ENCODE peak calls at places on chromosomes 2 and 18, in four cellular contexts. L, Q, N and T are unnamed samples.

GRCh38 chr2:48474599-48475298 is 55.2 kb upstream of the STON1 start:
- DNase-seq in Q (peak), L (peak), N (peak), T (no peak)

GRCh38 chr2:83368916-83369315 is 1090.2 kb downstream of the SUCLG1 start:
- DNase-seq in N (no peak), L (peak), Q (no peak), T (no peak)

GRCh38 chr18:22556271-22556990 is 138.7 kb upstream of the CTAGE1 start:
- DNase-seq in L (no peak), N (peak), Q (peak), T (no peak)

GRCh38 chr2:35688298-35688697 is 667.3 kb upstream of the CRIM1 start:
- DNase-seq in N (no peak), Q (no peak), L (no peak), T (no peak)

GRCh38 chr2:128346291-128346690 is 27.6 kb upstream of the HS6ST1 start:
- DNase-seq in Q (no peak), N (no peak), L (no peak), T (no peak)

GRCh38 chr2:29719626-29720025 is 201.8 kb downstream of the ALK start:
- DNase-seq in N (no peak), L (no peak), Q (no peak), T (no peak)

GRCh38 chr18:10139783-10140410 is 226.1 kb downstream of the VAPA start:
- DNase-seq in Q (peak), L (peak), N (no peak), T (peak)

GRCh38 chr2:97871096-97871780 is 124.5 kb downstream of the TMEM131 start:
- DNase-seq in L (peak), N (peak), Q (peak), T (peak)

GRCh38 chr2:138113871-138114525 is 149.7 kb downstream of the HNMT start:
- DNase-seq in Q (no peak), N (peak), L (no peak), T (no peak)

GRCh38 chr2:9300829-9301453 is 94.3 kb downstream of the ASAP2 start:
- DNase-seq in Q (no peak), N (peak), L (no peak), T (peak)

GRCh38 chr2:134246154-134246874 is 7.6 kb upstream of the MGAT5 start:
- DNase-seq in Q (no peak), L (no peak), N (no peak), T (no peak)

GRCh38 chr2:95024960-95025405 is 525 bp upstream of the MAL start:
- DNase-seq in N (no peak), Q (no peak), L (no peak), T (no peak)

GRCh38 chr2:226793615-226794014 is 6.0 kb downstream of the IRS1 start:
- DNase-seq in N (peak), L (no peak), Q (peak), T (peak)

GRCh38 chr2:226792155-226792871 is 7.3 kb downstream of the IRS1 start:
- DNase-seq in Q (peak), N (peak), L (peak), T (peak)

GRCh38 chr2:226795281-226796011 is 4.2 kb downstream of the IRS1 start:
- DNase-seq in L (peak), Q (peak), N (no peak), T (peak)

GRCh38 chr2:226794751-226795171 is 4.9 kb downstream of the IRS1 start:
- DNase-seq in N (peak), Q (peak), L (peak), T (peak)

GRCh38 chr2:226794077-226794670 is 5.4 kb downstream of the IRS1 start:
- DNase-seq in L (peak), Q (peak), N (peak), T (peak)
- H3K4me3 ChIP-seq in L (peak), Q (peak), N (peak), T (peak)

DNA sequence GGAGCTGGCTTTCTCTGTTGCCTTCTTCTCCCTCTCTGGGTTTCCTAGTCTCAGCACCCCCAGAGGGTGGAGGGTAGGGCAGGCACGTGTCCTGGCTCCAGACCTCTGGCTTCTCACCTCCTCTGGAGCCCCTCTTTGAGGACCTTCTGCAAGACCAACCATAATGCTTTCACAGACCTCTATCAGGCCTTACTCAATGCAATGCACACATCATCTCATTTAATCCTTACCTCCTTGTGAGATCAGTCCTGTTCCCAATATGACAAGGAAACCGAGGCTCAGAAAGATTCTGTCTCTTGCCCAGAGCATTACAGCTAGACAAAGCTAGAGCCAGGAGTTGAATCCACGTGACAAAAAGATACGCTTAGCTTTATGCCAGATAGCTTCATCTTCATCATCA is 8.2 kb downstream of the ATOH8 start:
- DNase-seq in Q (no peak), N (no peak), L (no peak), T (no peak)
- H3K4me3 ChIP-seq in Q (no peak), N (no peak), L (no peak), T (no peak)

DNA sequence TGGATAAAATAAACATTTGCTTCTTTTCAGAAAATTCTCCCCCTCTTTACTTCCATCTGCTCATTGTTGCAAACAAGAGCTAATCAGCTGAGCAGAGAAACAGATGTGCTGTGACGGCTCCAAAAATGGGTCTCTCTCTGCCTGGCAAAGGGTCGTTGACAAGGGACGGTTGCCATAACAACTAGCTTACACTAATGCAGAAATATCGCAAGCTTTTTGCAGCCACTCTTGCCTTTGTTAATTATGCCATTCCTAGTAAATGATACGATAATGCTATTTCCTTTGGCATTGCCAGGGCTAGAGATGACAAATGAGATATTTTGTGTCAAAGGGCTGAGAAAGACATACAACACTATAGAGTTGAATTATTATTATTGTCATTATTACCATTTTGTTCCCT is 46.7 kb downstream of the MYO3B start:
- DNase-seq in Q (no peak), N (no peak), L (peak), T (no peak)
- H3K4me3 ChIP-seq in Q (no peak), N (no peak), L (no peak), T (no peak)

GRCh38 chr2:109322646-109323045 is 193.6 kb downstream of the SH3RF3 start:
- DNase-seq in Q (no peak), N (no peak), L (no peak), T (no peak)

GRCh38 chr2:109320195-109320935 is 191.4 kb downstream of the SH3RF3 start:
- DNase-seq in Q (no peak), N (no peak), L (no peak), T (no peak)

GRCh38 chr2:109322111-109322510 is 193.1 kb downstream of the SH3RF3 start:
- DNase-seq in N (peak), Q (peak), L (peak), T (peak)

GRCh38 chr2:109318949-109319342 is 189.9 kb downstream of the SH3RF3 start:
- DNase-seq in N (no peak), L (no peak), Q (no peak), T (no peak)

GRCh38 chr2:109321570-109321969 is 192.6 kb downstream of the SH3RF3 start:
- DNase-seq in L (peak), Q (peak), N (peak), T (no peak)
- H3K4me3 ChIP-seq in L (peak), Q (no peak), N (no peak), T (no peak)

DNA sequence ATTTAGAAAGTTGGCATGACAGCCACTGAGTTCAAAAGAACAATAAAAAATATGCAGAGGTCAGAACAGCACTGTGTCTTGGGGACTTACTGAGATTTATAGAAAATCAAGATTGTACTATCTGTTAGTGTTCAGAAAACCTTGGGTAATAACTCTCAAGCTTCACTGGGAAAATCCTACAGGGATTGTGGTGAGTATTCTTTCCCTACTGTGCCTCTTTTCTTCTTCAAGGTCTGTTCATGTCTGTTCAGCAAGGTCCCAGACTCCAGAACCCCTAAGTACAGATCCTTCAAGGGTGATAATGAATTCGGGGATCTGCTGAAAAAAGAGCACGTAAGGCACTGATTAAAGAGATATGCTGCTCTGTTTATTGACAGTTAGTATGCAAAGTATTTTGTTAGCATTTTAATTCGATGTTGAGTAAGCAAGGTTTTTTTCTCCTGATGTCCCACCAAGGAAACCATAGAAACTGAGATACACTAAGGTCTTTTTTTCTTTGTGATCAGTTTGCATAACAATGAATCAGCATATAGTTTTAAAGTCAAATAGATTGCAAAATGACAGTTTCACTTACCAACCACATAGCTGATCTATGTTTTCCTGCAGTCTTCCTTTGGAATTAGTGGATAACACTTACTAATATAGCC is 249.8 kb downstream of the DSEL start:
- DNase-seq in Q (peak), L (peak), N (peak), T (peak)
- H3K4me3 ChIP-seq in Q (no peak), L (no peak), N (no peak), T (no peak)